ENCODE peak calls at places on chromosomes 5 and 9, in seven cellular contexts. Q is IMR-90, H is mesendoderm, N is mesenchymal stem cell, G is H9, R is H1, F is trophoblast cell. V is an unnamed sample.

GRCh38 chr5:170630711-170631141 is 126.9 kb downstream of the KCNIP1 start:
- DNase-seq in Q (no peak), H (no peak), N (no peak), G (no peak), R (no peak), F (no peak), V (no peak)

GRCh38 chr5:102719886-102720285 is 35.2 kb upstream of the PAM start:
- DNase-seq in Q (no peak), H (no peak), N (no peak), G (no peak), R (no peak), F (no peak), V (no peak)

GRCh38 chr5:102858808-102859207 is 103.7 kb downstream of the PAM start:
- DNase-seq in Q (peak), H (no peak), N (peak), G (no peak), R (no peak), F (no peak), V (no peak)

GRCh38 chr5:15500326-15500958 is 462 bp downstream of the FBXL7 start:
- DNase-seq in Q (peak), H (peak), N (peak), G (peak), R (peak), F (no peak), V (peak)

GRCh38 chr5:1548702-1549523 is 25.2 kb upstream of the LPCAT1 start:
- DNase-seq in Q (no peak), H (no peak), N (no peak), G (no peak), R (peak), F (peak), V (no peak)

GRCh38 chr9:130985606-130986162 is 23.3 kb upstream of the LAMC3 start:
- DNase-seq in Q (no peak), H (no peak), N (no peak), G (no peak), R (no peak), F (no peak), V (no peak)

GRCh38 chr9:131954299-131954698 is 125.4 kb downstream of the MED27 start:
- DNase-seq in Q (no peak), H (peak), N (no peak), G (no peak), R (no peak), F (no peak), V (no peak)

GRCh38 chr9:79360387-79361347 is 211.1 kb upstream of the TLE4 start:
- DNase-seq in Q (peak), H (peak), N (peak), G (peak), R (no peak), F (peak), V (no peak)

GRCh38 chr9:28999806-29000205 is 1426.5 kb upstream of the C9orf72 start:
- DNase-seq in Q (no peak), H (no peak), N (peak), G (no peak), R (no peak), F (no peak), V (no peak)

GRCh38 chr5:154221371-154221896 is 30.9 kb downstream of the GALNT10 start:
- DNase-seq in Q (peak), H (peak), N (peak), G (no peak), R (peak), F (peak), V (no peak)

GRCh38 chr5:82335807-82336206 is 57.7 kb upstream of the RPS23 start:
- DNase-seq in Q (peak), H (no peak), N (peak), G (no peak), R (no peak), F (no peak), V (no peak)

GRCh38 chr5:120605325-120606079 is 141.4 kb downstream of the PRR16 start:
- DNase-seq in Q (no peak), H (no peak), N (peak), G (no peak), R (no peak), F (no peak), V (no peak)

GRCh38 chr5:1004598-1005361 is 3.8 kb upstream of the NKD2 start:
- DNase-seq in Q (peak), H (peak), N (peak), G (no peak), R (peak), F (no peak), V (peak)

GRCh38 chr5:138653502-138653901 is 78.3 kb upstream of the HSPA9 start:
- DNase-seq in Q (peak), H (no peak), N (peak), G (no peak), R (no peak), F (no peak), V (no peak)

GRCh38 chr9:34974664-34975063 is 14.9 kb upstream of the DNAJB5 start:
- DNase-seq in Q (no peak), H (no peak), N (no peak), G (no peak), R (no peak), F (no peak), V (no peak)

GRCh38 chr9:130320697-130321080 is 55.1 kb downstream of the HMCN2 start:
- DNase-seq in Q (no peak), H (peak), N (no peak), G (peak), R (peak), F (no peak), V (no peak)

GRCh38 chr5:2206244-2207108 is 323.8 kb upstream of the IRX4 start:
- DNase-seq in Q (no peak), H (peak), N (no peak), G (no peak), R (no peak), F (no peak), V (peak)

GRCh38 chr5:110751902-110752762 is 13.3 kb downstream of the SLC25A46 start:
- DNase-seq in Q (peak), H (peak), N (peak), G (no peak), R (no peak), F (no peak), V (no peak)

GRCh38 chr9:38142201-38142600 is 73.2 kb upstream of the SHB start:
- DNase-seq in Q (peak), H (peak), N (peak), G (no peak), R (no peak), F (no peak), V (no peak)

GRCh38 chr9:108033976-108034964 is 544.7 kb upstream of the KLF4 start:
- DNase-seq in Q (peak), H (no peak), N (peak), G (no peak), R (no peak), F (peak), V (no peak)

GRCh38 chr5:1006656-1007071 is 1.9 kb upstream of the NKD2 start:
- DNase-seq in Q (no peak), H (no peak), N (no peak), G (no peak), R (no peak), F (no peak), V (no peak)

GRCh38 chr9:131697097-131697496 is 42.8 kb downstream of the RAPGEF1 start:
- DNase-seq in Q (peak), H (peak), N (peak), G (peak), R (no peak), F (no peak), V (no peak)

GRCh38 chr5:90606539-90606938 is 47.9 kb downstream of the ADGRV1 start:
- DNase-seq in Q (no peak), H (peak), N (no peak), G (no peak), R (no peak), F (no peak), V (no peak)

GRCh38 chr5:5615569-5615968 is 193.1 kb downstream of the ICE1 start:
- DNase-seq in Q (no peak), H (no peak), N (no peak), G (no peak), R (no peak), F (no peak), V (no peak)
- H3K18ac ChIP-seq in Q (no peak), H (no peak), N (no peak), G (no peak), R (no peak), F (no peak), V (no peak)

GRCh38 chr9:686381-686813 is 155.1 kb upstream of the DMRT1 start:
- DNase-seq in Q (no peak), H (no peak), N (peak), G (no peak), R (no peak), F (peak), V (no peak)

GRCh38 chr9:683509-684021 is 157.9 kb upstream of the DMRT1 start:
- DNase-seq in Q (no peak), H (no peak), N (no peak), G (no peak), R (no peak), F (no peak), V (no peak)

GRCh38 chr9:682633-683508 is 158.6 kb upstream of the DMRT1 start:
- DNase-seq in Q (peak), H (no peak), N (peak), G (no peak), R (no peak), F (no peak), V (no peak)

GRCh38 chr9:684055-684949 is 157.2 kb upstream of the DMRT1 start:
- DNase-seq in Q (peak), H (peak), N (peak), G (peak), R (no peak), F (no peak), V (peak)

GRCh38 chr9:684950-685340 is 156.6 kb upstream of the DMRT1 start:
- DNase-seq in Q (peak), H (no peak), N (peak), G (no peak), R (no peak), F (peak), V (no peak)
- H3K4me2 ChIP-seq in Q (peak), H (no peak), N (no peak), G (no peak), R (no peak), F (peak), V (no peak)

GRCh38 chr5:173644700-173645436 is 28.4 kb upstream of the BOD1 start:
- DNase-seq in Q (no peak), H (no peak), N (no peak), G (no peak), R (no peak), F (no peak), V (no peak)

GRCh38 chr5:173645897-173646574 is 29.6 kb upstream of the BOD1 start:
- DNase-seq in Q (no peak), H (no peak), N (no peak), G (peak), R (no peak), F (no peak), V (no peak)

GRCh38 chr5:173645437-173645807 is 29.0 kb upstream of the BOD1 start:
- DNase-seq in Q (peak), H (peak), N (peak), G (peak), R (no peak), F (peak), V (no peak)

GRCh38 chr5:173646684-173647083 is 30.2 kb upstream of the BOD1 start:
- DNase-seq in Q (no peak), H (no peak), N (no peak), G (no peak), R (no peak), F (peak), V (no peak)

GRCh38 chr5:173648308-173648866 is 31.9 kb upstream of the BOD1 start:
- DNase-seq in Q (no peak), H (no peak), N (no peak), G (peak), R (no peak), F (no peak), V (no peak)
- H3K18ac ChIP-seq in Q (no peak), H (no peak), N (no peak), G (no peak), R (no peak), F (no peak), V (no peak)

DNA sequence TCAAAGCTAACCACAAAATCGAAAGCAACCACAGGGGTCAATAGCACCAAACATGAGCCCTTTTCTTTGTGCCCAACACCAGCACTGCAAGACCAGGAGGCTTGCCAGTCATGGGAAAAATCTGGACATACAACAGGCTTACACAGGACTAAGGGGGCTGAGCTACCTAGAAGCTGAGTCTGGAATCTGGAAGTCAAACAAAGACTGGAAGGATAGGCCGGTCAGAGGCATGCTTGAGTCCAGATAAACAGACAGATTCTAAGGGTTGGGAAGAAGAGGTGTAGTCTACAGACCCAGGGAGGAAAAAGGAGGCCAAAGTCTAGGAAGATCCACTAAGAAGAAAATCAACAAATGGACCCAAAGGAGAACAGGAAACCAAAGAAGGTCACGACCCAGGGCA is 73.3 kb downstream of the MYO10 start:
- DNase-seq in Q (no peak), H (no peak), N (no peak), G (no peak), R (no peak), F (no peak), V (no peak)
- H3K4me2 ChIP-seq in Q (no peak), H (no peak), N (no peak), G (no peak), R (no peak), F (no peak), V (no peak)

DNA sequence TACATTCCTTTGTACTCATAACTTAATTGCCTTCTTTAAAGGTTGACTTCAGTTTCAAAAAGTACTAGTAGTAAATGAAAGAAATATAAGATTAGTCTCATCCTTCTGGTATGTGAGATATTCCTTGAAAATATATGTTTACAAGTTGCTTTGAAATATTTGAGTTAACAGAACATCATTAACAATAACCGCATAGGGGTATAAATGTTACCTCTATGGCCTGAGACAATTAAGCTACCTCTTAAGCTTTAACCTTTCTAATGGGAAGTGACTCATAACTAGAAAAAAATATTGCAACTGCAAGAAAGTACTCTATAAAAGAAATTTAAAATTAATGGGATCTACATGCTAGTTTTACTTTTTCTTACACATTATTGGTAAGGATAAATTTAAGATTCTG is 399.0 kb downstream of the CDH10 start:
- DNase-seq in Q (no peak), H (no peak), N (no peak), G (no peak), R (no peak), F (no peak), V (no peak)
- H3K18ac ChIP-seq in Q (no peak), H (no peak), N (no peak), G (no peak), R (no peak), F (no peak), V (no peak)

GRCh38 chr5:9425710-9426109 is 120.2 kb downstream of the SEMA5A start:
- DNase-seq in Q (no peak), H (no peak), N (no peak), G (no peak), R (no peak), F (no peak), V (no peak)

GRCh38 chr5:9419794-9420193 is 126.1 kb downstream of the SEMA5A start:
- DNase-seq in Q (no peak), H (no peak), N (no peak), G (no peak), R (no peak), F (no peak), V (no peak)

GRCh38 chr5:9423611-9424010 is 122.3 kb downstream of the SEMA5A start:
- DNase-seq in Q (peak), H (peak), N (peak), G (no peak), R (no peak), F (no peak), V (no peak)

GRCh38 chr5:9421823-9422354 is 124.0 kb downstream of the SEMA5A start:
- DNase-seq in Q (no peak), H (no peak), N (no peak), G (no peak), R (no peak), F (no peak), V (no peak)
- H3K4me2 ChIP-seq in Q (no peak), H (no peak), N (no peak), G (no peak), R (no peak), F (no peak), V (no peak)

GRCh38 chr9:134210908-134211810 is 46.8 kb upstream of the RNU6ATAC start:
- DNase-seq in Q (no peak), H (no peak), N (no peak), G (no peak), R (no peak), F (no peak), V (no peak)

GRCh38 chr9:134208310-134208841 is 44.0 kb upstream of the RNU6ATAC start:
- DNase-seq in Q (no peak), H (no peak), N (no peak), G (no peak), R (no peak), F (no peak), V (no peak)

GRCh38 chr9:134210511-134210907 is 46.1 kb upstream of the RNU6ATAC start:
- DNase-seq in Q (no peak), H (no peak), N (no peak), G (no peak), R (no peak), F (no peak), V (no peak)

GRCh38 chr9:134209731-134210311 is 45.5 kb upstream of the RNU6ATAC start:
- DNase-seq in Q (no peak), H (no peak), N (no peak), G (no peak), R (no peak), F (no peak), V (no peak)

GRCh38 chr9:134208981-134209725 is 44.8 kb upstream of the RNU6ATAC start:
- DNase-seq in Q (no peak), H (no peak), N (no peak), G (no peak), R (no peak), F (no peak), V (no peak)
- H3K18ac ChIP-seq in Q (no peak), H (no peak), N (no peak), G (no peak), R (no peak), F (no peak), V (peak)

V was measured in neuronal stem cell.